ENCODE peak calls at places on chromosomes 12 and 14, in ten cellular contexts. One of them, this sample, is unnamed.
A peak's percentile ranks its signal among the peaks of the same experiment; 100 is the strongest.

GRCh38 chr14:60514378-60515243 is 5.7 kb downstream of the SIX6 start:
- DNase-seq in fibroblast of mammary gland: no peak
- DNase-seq in mesendoderm: peak; percentile 79
- DNase-seq in right cardiac atrium: no peak
- DNase-seq in astrocyte of the spinal cord: no peak
- DNase-seq in CD8-positive, alpha-beta T cell: no peak
- DNase-seq in fibroblast of pulmonary artery: no peak
- DNase-seq in psoas muscle: peak; percentile 61
- DNase-seq in tibial nerve: peak; percentile 15
- DNase-seq in gastrocnemius medialis: peak; percentile 35
- DNase-seq in this sample: no peak

GRCh38 chr12:51482808-51483532 is 58.3 kb downstream of the SLC4A8 start:
- DNase-seq in fibroblast of mammary gland: no peak
- DNase-seq in mesendoderm: no peak
- DNase-seq in right cardiac atrium: no peak
- DNase-seq in astrocyte of the spinal cord: no peak
- DNase-seq in CD8-positive, alpha-beta T cell: no peak
- DNase-seq in fibroblast of pulmonary artery: no peak
- DNase-seq in psoas muscle: no peak
- DNase-seq in tibial nerve: no peak
- DNase-seq in gastrocnemius medialis: no peak
- DNase-seq in this sample: no peak

GRCh38 chr14:94485944-94486841 is 10.2 kb upstream of the SERPINA9 start:
- DNase-seq in fibroblast of mammary gland: peak; percentile 62
- DNase-seq in mesendoderm: peak; percentile 96
- DNase-seq in right cardiac atrium: peak; percentile 64
- DNase-seq in astrocyte of the spinal cord: peak; percentile 50
- DNase-seq in CD8-positive, alpha-beta T cell: no peak
- DNase-seq in fibroblast of pulmonary artery: peak; percentile 58
- DNase-seq in psoas muscle: peak; percentile 47
- DNase-seq in tibial nerve: peak; percentile 39
- DNase-seq in gastrocnemius medialis: no peak
- DNase-seq in this sample: peak; percentile 19

GRCh38 chr14:60272177-60272576 is 23.2 kb downstream of the PPM1A start:
- DNase-seq in fibroblast of mammary gland: no peak
- DNase-seq in mesendoderm: no peak
- DNase-seq in right cardiac atrium: no peak
- DNase-seq in astrocyte of the spinal cord: no peak
- DNase-seq in CD8-positive, alpha-beta T cell: no peak
- DNase-seq in fibroblast of pulmonary artery: no peak
- DNase-seq in psoas muscle: no peak
- DNase-seq in tibial nerve: no peak
- DNase-seq in gastrocnemius medialis: no peak
- DNase-seq in this sample: no peak

GRCh38 chr14:22472935-22473854 is 115.8 kb downstream of the DAD1 start:
- DNase-seq in fibroblast of mammary gland: peak; percentile 60
- DNase-seq in mesendoderm: peak; percentile 73
- DNase-seq in right cardiac atrium: no peak
- DNase-seq in astrocyte of the spinal cord: peak; percentile 69
- DNase-seq in CD8-positive, alpha-beta T cell: no peak
- DNase-seq in fibroblast of pulmonary artery: peak; percentile 76
- DNase-seq in psoas muscle: no peak
- DNase-seq in tibial nerve: peak; percentile 80
- DNase-seq in gastrocnemius medialis: no peak
- DNase-seq in this sample: peak; percentile 64

GRCh38 chr14:75487155-75487671 is 35.1 kb upstream of the BATF start:
- DNase-seq in fibroblast of mammary gland: no peak
- DNase-seq in mesendoderm: peak; percentile 48
- DNase-seq in right cardiac atrium: no peak
- DNase-seq in astrocyte of the spinal cord: no peak
- DNase-seq in CD8-positive, alpha-beta T cell: no peak
- DNase-seq in fibroblast of pulmonary artery: no peak
- DNase-seq in psoas muscle: no peak
- DNase-seq in tibial nerve: no peak
- DNase-seq in gastrocnemius medialis: no peak
- DNase-seq in this sample: no peak

GRCh38 chr14:93951798-93952540 is 24.4 kb downstream of the ASB2 start:
- DNase-seq in fibroblast of mammary gland: no peak
- DNase-seq in mesendoderm: no peak
- DNase-seq in right cardiac atrium: no peak
- DNase-seq in astrocyte of the spinal cord: peak; percentile 32
- DNase-seq in CD8-positive, alpha-beta T cell: no peak
- DNase-seq in fibroblast of pulmonary artery: no peak
- DNase-seq in psoas muscle: no peak
- DNase-seq in tibial nerve: no peak
- DNase-seq in gastrocnemius medialis: peak; percentile 64
- DNase-seq in this sample: no peak

GRCh38 chr12:100403446-100403845 is 46.6 kb downstream of the SLC17A8 start:
- DNase-seq in fibroblast of mammary gland: peak; percentile 9
- DNase-seq in mesendoderm: no peak
- DNase-seq in right cardiac atrium: no peak
- DNase-seq in astrocyte of the spinal cord: no peak
- DNase-seq in CD8-positive, alpha-beta T cell: no peak
- DNase-seq in fibroblast of pulmonary artery: peak; percentile 35
- DNase-seq in psoas muscle: no peak
- DNase-seq in tibial nerve: no peak
- DNase-seq in gastrocnemius medialis: no peak
- DNase-seq in this sample: no peak

GRCh38 chr12:51519755-51520154 is 71.3 kb upstream of the SCN8A start:
- DNase-seq in fibroblast of mammary gland: no peak
- DNase-seq in mesendoderm: no peak
- DNase-seq in right cardiac atrium: no peak
- DNase-seq in astrocyte of the spinal cord: no peak
- DNase-seq in CD8-positive, alpha-beta T cell: no peak
- DNase-seq in fibroblast of pulmonary artery: no peak
- DNase-seq in psoas muscle: no peak
- DNase-seq in tibial nerve: no peak
- DNase-seq in gastrocnemius medialis: no peak
- DNase-seq in this sample: no peak

GRCh38 chr12:103958621-103959020 is 7.1 kb upstream of the TDG start:
- DNase-seq in fibroblast of mammary gland: no peak
- DNase-seq in mesendoderm: no peak
- DNase-seq in right cardiac atrium: no peak
- DNase-seq in astrocyte of the spinal cord: no peak
- DNase-seq in CD8-positive, alpha-beta T cell: no peak
- DNase-seq in fibroblast of pulmonary artery: no peak
- DNase-seq in psoas muscle: no peak
- DNase-seq in tibial nerve: no peak
- DNase-seq in gastrocnemius medialis: no peak
- DNase-seq in this sample: no peak

GRCh38 chr14:56273151-56273550 is 154.9 kb downstream of the PELI2 start:
- DNase-seq in fibroblast of mammary gland: peak; percentile 76
- DNase-seq in mesendoderm: no peak
- DNase-seq in right cardiac atrium: no peak
- DNase-seq in astrocyte of the spinal cord: peak; percentile 3
- DNase-seq in CD8-positive, alpha-beta T cell: no peak
- DNase-seq in fibroblast of pulmonary artery: peak; percentile 48
- DNase-seq in psoas muscle: peak; percentile 33
- DNase-seq in tibial nerve: no peak
- DNase-seq in gastrocnemius medialis: peak; percentile 23
- DNase-seq in this sample: peak; percentile 9

GRCh38 chr12:54215990-54216579 is 27.3 kb upstream of the SMUG1 start:
- DNase-seq in fibroblast of mammary gland: peak; percentile 40
- DNase-seq in mesendoderm: peak; percentile 31
- DNase-seq in right cardiac atrium: peak; percentile 32
- DNase-seq in astrocyte of the spinal cord: no peak
- DNase-seq in CD8-positive, alpha-beta T cell: no peak
- DNase-seq in fibroblast of pulmonary artery: no peak
- DNase-seq in psoas muscle: no peak
- DNase-seq in tibial nerve: no peak
- DNase-seq in gastrocnemius medialis: no peak
- DNase-seq in this sample: no peak

GRCh38 chr14:77406086-77406485 is 17.2 kb downstream of the NOXRED1 start:
- DNase-seq in fibroblast of mammary gland: no peak
- DNase-seq in mesendoderm: no peak
- DNase-seq in right cardiac atrium: no peak
- DNase-seq in astrocyte of the spinal cord: no peak
- DNase-seq in CD8-positive, alpha-beta T cell: no peak
- DNase-seq in fibroblast of pulmonary artery: no peak
- DNase-seq in psoas muscle: no peak
- DNase-seq in tibial nerve: no peak
- DNase-seq in gastrocnemius medialis: no peak
- DNase-seq in this sample: peak; percentile 16

GRCh38 chr14:91164676-91165075 is 50.8 kb downstream of the DGLUCY start:
- DNase-seq in fibroblast of mammary gland: no peak
- DNase-seq in mesendoderm: no peak
- DNase-seq in right cardiac atrium: no peak
- DNase-seq in astrocyte of the spinal cord: no peak
- DNase-seq in CD8-positive, alpha-beta T cell: no peak
- DNase-seq in fibroblast of pulmonary artery: no peak
- DNase-seq in psoas muscle: peak; percentile 72
- DNase-seq in tibial nerve: no peak
- DNase-seq in gastrocnemius medialis: peak; percentile 93
- DNase-seq in this sample: no peak

DNA sequence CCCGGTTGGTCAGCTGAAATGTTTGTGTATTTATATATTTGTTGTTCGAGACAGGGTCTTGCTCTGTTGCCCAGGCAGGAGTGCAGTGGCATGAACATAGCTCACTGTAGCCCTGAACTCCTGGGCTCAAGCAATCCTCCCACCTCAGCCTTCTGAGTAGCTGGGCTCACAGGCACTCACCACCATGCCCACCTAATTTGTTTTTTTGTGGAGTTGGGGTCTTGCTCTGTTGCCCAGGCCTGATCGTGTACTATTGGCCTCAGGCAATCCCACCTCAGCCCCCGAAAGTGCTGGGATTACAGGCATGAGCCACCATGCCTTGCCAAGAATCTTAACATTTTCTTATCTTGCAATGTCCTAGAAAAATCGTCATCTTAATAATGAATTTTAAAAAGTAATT is 3.3 kb downstream of the RAN start:
- DNase-seq in fibroblast of mammary gland: no peak
- DNase-seq in mesendoderm: no peak
- DNase-seq in right cardiac atrium: no peak
- DNase-seq in astrocyte of the spinal cord: no peak
- DNase-seq in CD8-positive, alpha-beta T cell: no peak
- DNase-seq in fibroblast of pulmonary artery: no peak
- DNase-seq in psoas muscle: no peak
- DNase-seq in tibial nerve: no peak
- DNase-seq in gastrocnemius medialis: no peak
- DNase-seq in this sample: no peak
- H3K4me3 ChIP-seq in fibroblast of mammary gland: no peak overlapping the region
- H3K4me3 ChIP-seq in mesendoderm: no peak overlapping the region
- H3K4me3 ChIP-seq in right cardiac atrium: no peak overlapping the region
- H3K4me3 ChIP-seq in astrocyte of the spinal cord: no peak overlapping the region
- H3K4me3 ChIP-seq in CD8-positive, alpha-beta T cell: no peak overlapping the region
- H3K4me3 ChIP-seq in fibroblast of pulmonary artery: no peak overlapping the region
- H3K4me3 ChIP-seq in psoas muscle: no peak overlapping the region
- H3K4me3 ChIP-seq in tibial nerve: no peak overlapping the region
- H3K4me3 ChIP-seq in gastrocnemius medialis: no peak overlapping the region
- H3K4me3 ChIP-seq in this sample: no peak overlapping the region

GRCh38 chr12:126362490-126362889 is 1297.3 kb downstream of the AACS start:
- DNase-seq in fibroblast of mammary gland: no peak
- DNase-seq in mesendoderm: no peak
- DNase-seq in right cardiac atrium: no peak
- DNase-seq in astrocyte of the spinal cord: peak; percentile 34
- DNase-seq in CD8-positive, alpha-beta T cell: no peak
- DNase-seq in fibroblast of pulmonary artery: no peak
- DNase-seq in psoas muscle: no peak
- DNase-seq in tibial nerve: no peak
- DNase-seq in gastrocnemius medialis: no peak
- DNase-seq in this sample: no peak
- H3K4me3 ChIP-seq in fibroblast of mammary gland: no peak overlapping the region
- H3K4me3 ChIP-seq in mesendoderm: no peak overlapping the region
- H3K4me3 ChIP-seq in right cardiac atrium: no peak overlapping the region
- H3K4me3 ChIP-seq in astrocyte of the spinal cord: no peak overlapping the region
- H3K4me3 ChIP-seq in CD8-positive, alpha-beta T cell: no peak overlapping the region
- H3K4me3 ChIP-seq in fibroblast of pulmonary artery: no peak overlapping the region
- H3K4me3 ChIP-seq in psoas muscle: no peak overlapping the region
- H3K4me3 ChIP-seq in tibial nerve: no peak overlapping the region
- H3K4me3 ChIP-seq in gastrocnemius medialis: no peak overlapping the region
- H3K4me3 ChIP-seq in this sample: no peak overlapping the region

DNA sequence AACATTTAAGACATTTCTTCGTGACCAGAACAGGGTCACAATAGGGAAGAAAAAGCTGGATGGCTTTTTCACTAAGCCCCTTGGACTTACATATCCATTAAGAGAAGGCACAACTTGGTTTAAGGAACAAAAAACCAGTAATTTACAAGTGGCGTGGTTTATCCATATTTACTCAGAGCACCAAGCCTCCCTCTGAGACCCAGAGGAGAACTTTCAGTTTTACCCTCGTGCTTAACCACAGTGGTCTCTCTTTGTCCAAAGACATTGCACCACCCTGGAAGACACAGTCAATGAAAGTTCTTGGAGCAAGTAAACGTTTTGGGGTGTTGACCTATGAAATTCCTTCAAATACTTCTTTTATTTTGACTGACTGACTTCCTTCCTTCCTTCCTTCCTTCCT is 52.5 kb downstream of the SSPN start:
- DNase-seq in fibroblast of mammary gland: no peak
- DNase-seq in mesendoderm: no peak
- DNase-seq in right cardiac atrium: no peak
- DNase-seq in astrocyte of the spinal cord: no peak
- DNase-seq in CD8-positive, alpha-beta T cell: no peak
- DNase-seq in fibroblast of pulmonary artery: no peak
- DNase-seq in psoas muscle: no peak
- DNase-seq in tibial nerve: no peak
- DNase-seq in gastrocnemius medialis: no peak
- DNase-seq in this sample: no peak
- H3K4me3 ChIP-seq in fibroblast of mammary gland: no peak overlapping the region
- H3K4me3 ChIP-seq in mesendoderm: no peak overlapping the region
- H3K4me3 ChIP-seq in right cardiac atrium: no peak overlapping the region
- H3K4me3 ChIP-seq in astrocyte of the spinal cord: no peak overlapping the region
- H3K4me3 ChIP-seq in CD8-positive, alpha-beta T cell: no peak overlapping the region
- H3K4me3 ChIP-seq in fibroblast of pulmonary artery: no peak overlapping the region
- H3K4me3 ChIP-seq in psoas muscle: no peak overlapping the region
- H3K4me3 ChIP-seq in tibial nerve: no peak overlapping the region
- H3K4me3 ChIP-seq in gastrocnemius medialis: no peak overlapping the region
- H3K4me3 ChIP-seq in this sample: no peak overlapping the region

GRCh38 chr12:114678028-114678427 is 5.9 kb downstream of the TBX3 start:
- DNase-seq in fibroblast of mammary gland: no peak
- DNase-seq in mesendoderm: no peak
- DNase-seq in right cardiac atrium: no peak
- DNase-seq in astrocyte of the spinal cord: no peak
- DNase-seq in CD8-positive, alpha-beta T cell: no peak
- DNase-seq in fibroblast of pulmonary artery: no peak
- DNase-seq in psoas muscle: no peak
- DNase-seq in tibial nerve: no peak
- DNase-seq in gastrocnemius medialis: no peak
- DNase-seq in this sample: peak; percentile 23

GRCh38 chr12:114678718-114679117 is 5.3 kb downstream of the TBX3 start:
- DNase-seq in fibroblast of mammary gland: no peak
- DNase-seq in mesendoderm: no peak
- DNase-seq in right cardiac atrium: no peak
- DNase-seq in astrocyte of the spinal cord: no peak
- DNase-seq in CD8-positive, alpha-beta T cell: no peak
- DNase-seq in fibroblast of pulmonary artery: no peak
- DNase-seq in psoas muscle: no peak
- DNase-seq in tibial nerve: no peak
- DNase-seq in gastrocnemius medialis: no peak
- DNase-seq in this sample: peak; percentile 36

GRCh38 chr12:114679942-114680341 is 4.0 kb downstream of the TBX3 start:
- DNase-seq in fibroblast of mammary gland: no peak
- DNase-seq in mesendoderm: no peak
- DNase-seq in right cardiac atrium: no peak
- DNase-seq in astrocyte of the spinal cord: no peak
- DNase-seq in CD8-positive, alpha-beta T cell: no peak
- DNase-seq in fibroblast of pulmonary artery: no peak
- DNase-seq in psoas muscle: no peak
- DNase-seq in tibial nerve: no peak
- DNase-seq in gastrocnemius medialis: no peak
- DNase-seq in this sample: peak; percentile 61

GRCh38 chr12:114680498-114681148 is 3.4 kb downstream of the TBX3 start:
- DNase-seq in fibroblast of mammary gland: no peak
- DNase-seq in mesendoderm: no peak
- DNase-seq in right cardiac atrium: no peak
- DNase-seq in astrocyte of the spinal cord: peak; percentile 43
- DNase-seq in CD8-positive, alpha-beta T cell: no peak
- DNase-seq in fibroblast of pulmonary artery: no peak
- DNase-seq in psoas muscle: no peak
- DNase-seq in tibial nerve: no peak
- DNase-seq in gastrocnemius medialis: no peak
- DNase-seq in this sample: peak; percentile 65

GRCh38 chr12:114679452-114679875 is 4.5 kb downstream of the TBX3 start:
- DNase-seq in fibroblast of mammary gland: no peak
- DNase-seq in mesendoderm: peak; percentile 68
- DNase-seq in right cardiac atrium: no peak
- DNase-seq in astrocyte of the spinal cord: peak; percentile 30
- DNase-seq in CD8-positive, alpha-beta T cell: no peak
- DNase-seq in fibroblast of pulmonary artery: no peak
- DNase-seq in psoas muscle: no peak
- DNase-seq in tibial nerve: no peak
- DNase-seq in gastrocnemius medialis: no peak
- DNase-seq in this sample: peak; percentile 55
- H3K4me3 ChIP-seq in fibroblast of mammary gland: peak overlapping the region; percentile 99
- H3K4me3 ChIP-seq in mesendoderm: peak overlapping the region; percentile 18
- H3K4me3 ChIP-seq in right cardiac atrium: peak overlapping the region; percentile 91
- H3K4me3 ChIP-seq in astrocyte of the spinal cord: peak overlapping the region; percentile 93
- H3K4me3 ChIP-seq in CD8-positive, alpha-beta T cell: no peak overlapping the region
- H3K4me3 ChIP-seq in fibroblast of pulmonary artery: peak overlapping the region; percentile 99
- H3K4me3 ChIP-seq in psoas muscle: peak overlapping the region; percentile 78
- H3K4me3 ChIP-seq in tibial nerve: no peak overlapping the region
- H3K4me3 ChIP-seq in gastrocnemius medialis: peak overlapping the region; percentile 79
- H3K4me3 ChIP-seq in this sample: peak overlapping the region; percentile 88